ENCODE peak calls at places on chromosomes 3 and 15, in seven cellular contexts. Q is hippocampal formation; M is GM12891; S is PC-3; A is endothelial cell; J is stimulated activated CD8-positive, alpha-beta memory T cell treated with anti-CD3 and anti-CD28 coated beads, Interleukin-4, amount 100 ng/mL, for 48 hours; H is neural crest cell. T is an unnamed sample.

GRCh38 chr3:192861972-192862371 is 55.7 kb downstream of the MB21D2 start:
- DNase-seq in Q (no peak), M (no peak), S (no peak), A (no peak), J (no peak), H (no peak), T (no peak)

GRCh38 chr3:4885322-4885721 is 93.9 kb upstream of the BHLHE40 start:
- DNase-seq in Q (no peak), M (no peak), S (peak), A (no peak), J (no peak), H (no peak), T (no peak)

GRCh38 chr3:60737633-60738399 is 513.4 kb downstream of the FHIT start:
- DNase-seq in Q (no peak), M (no peak), S (no peak), A (no peak), J (no peak), H (no peak), T (no peak)

GRCh38 chr3:29514170-29514569 is 233.3 kb downstream of the RBMS3 start:
- DNase-seq in Q (no peak), M (no peak), S (no peak), A (no peak), J (no peak), H (no peak), T (no peak)

GRCh38 chr3:136818191-136818850 is 605 bp upstream of the SLC35G2 start:
- DNase-seq in Q (no peak), M (no peak), S (peak), A (peak), J (peak), H (no peak), T (no peak)

GRCh38 chr15:89459271-89460038 is 36.9 kb downstream of the RHCG start:
- DNase-seq in Q (no peak), M (no peak), S (no peak), A (no peak), J (no peak), H (no peak), T (no peak)

GRCh38 chr15:71788646-71789579 is 21.4 kb upstream of the NR2E3 start:
- DNase-seq in Q (no peak), M (no peak), S (no peak), A (no peak), J (no peak), H (no peak), T (no peak)

GRCh38 chr3:13125092-13126015 is 52.1 kb upstream of the IQSEC1 start:
- DNase-seq in Q (no peak), M (no peak), S (no peak), A (no peak), J (no peak), H (no peak), T (no peak)

GRCh38 chr3:45547764-45548683 is 46.5 kb upstream of the LIMD1 start:
- DNase-seq in Q (no peak), M (no peak), S (no peak), A (no peak), J (no peak), H (no peak), T (no peak)

GRCh38 chr15:35182841-35183479 is 97.9 kb upstream of the NANOGP8 start:
- DNase-seq in Q (no peak), M (no peak), S (no peak), A (no peak), J (no peak), H (no peak), T (no peak)

GRCh38 chr3:69541059-69541471 is 155.2 kb upstream of the FRMD4B start:
- DNase-seq in Q (peak), M (no peak), S (no peak), A (peak), J (no peak), H (peak), T (no peak)

GRCh38 chr15:48634096-48634495 is 11.4 kb downstream of the FBN1 start:
- DNase-seq in Q (no peak), M (no peak), S (no peak), A (no peak), J (no peak), H (no peak), T (no peak)

GRCh38 chr3:70970952-70971351 is 612.6 kb downstream of the FOXP1 start:
- DNase-seq in Q (no peak), M (no peak), S (no peak), A (no peak), J (no peak), H (no peak), T (no peak)

GRCh38 chr3:23659274-23659673 is 146.5 kb upstream of the UBE2E1 start:
- DNase-seq in Q (no peak), M (no peak), S (no peak), A (no peak), J (no peak), H (no peak), T (no peak)

GRCh38 chr3:70000028-70000410 is 486 bp downstream of the SAMMSON start:
- DNase-seq in Q (peak), M (no peak), S (no peak), A (no peak), J (no peak), H (peak), T (no peak)

GRCh38 chr3:149016669-149017541 is 25.6 kb downstream of the GYG1 start:
- DNase-seq in Q (no peak), M (no peak), S (peak), A (no peak), J (no peak), H (no peak), T (no peak)

GRCh38 chr15:31079519-31079918 is 22.0 kb downstream of the TRPM1 start:
- DNase-seq in Q (no peak), M (no peak), S (peak), A (no peak), J (no peak), H (no peak), T (no peak)

GRCh38 chr3:34361921-34362320 is 563.5 kb downstream of the PDCD6IP start:
- DNase-seq in Q (peak), M (peak), S (no peak), A (no peak), J (no peak), H (no peak), T (no peak)

GRCh38 chr3:104385421-104385820 is 981.3 kb upstream of the ALCAM start:
- DNase-seq in Q (no peak), M (no peak), S (no peak), A (no peak), J (no peak), H (no peak), T (no peak)

GRCh38 chr3:114408763-114409162 is 114.9 kb downstream of the TIGIT start:
- DNase-seq in Q (no peak), M (no peak), S (no peak), A (no peak), J (no peak), H (peak), T (no peak)

GRCh38 chr3:142105991-142106390 is 43.4 kb downstream of the TFDP2 start:
- DNase-seq in Q (no peak), M (no peak), S (peak), A (no peak), J (no peak), H (no peak), T (no peak)

GRCh38 chr3:188202358-188203138 is 48.6 kb downstream of the LPP start:
- DNase-seq in Q (no peak), M (no peak), S (no peak), A (peak), J (no peak), H (no peak), T (no peak)

GRCh38 chr3:107662586-107662985 is 139.8 kb downstream of the BBX start:
- DNase-seq in Q (no peak), M (no peak), S (no peak), A (no peak), J (no peak), H (no peak), T (no peak)

GRCh38 chr15:66172339-66172980 is 81.1 kb downstream of the MEGF11 start:
- DNase-seq in Q (no peak), M (no peak), S (no peak), A (no peak), J (no peak), H (no peak), T (no peak)

GRCh38 chr3:144552642-144553041 is 581.0 kb downstream of the DIPK2A start:
- DNase-seq in Q (no peak), M (no peak), S (no peak), A (no peak), J (no peak), H (no peak), T (no peak)

T was measured in caudate nucleus.